ENCODE peak calls at places on chromosomes 7 and 10, in five cellular contexts. K is lower lobe of right lung, B is glutamatergic neuron, Q is fibroblast of lung, X is COR-L47. L is an unnamed sample.

GRCh38 chr10:61136151-61136550 is 192.2 kb upstream of the RHOBTB1 start:
- DNase-seq in X (no peak), Q (no peak), B (no peak), K (no peak), L (no peak)

GRCh38 chr10:4498763-4499251 is 327.2 kb upstream of the AKR1E2 start:
- DNase-seq in Q (peak; percentile 97), X (peak; percentile 1), K (no peak), B (no peak), L (peak; percentile 95)

GRCh38 chr10:46035923-46036849 is 5.8 kb upstream of the NCOA4 start:
- DNase-seq in X (no peak), B (no peak), Q (no peak), K (no peak), L (no peak)

GRCh38 chr7:20797174-20798080 is 10.7 kb upstream of the SP8 start:
- DNase-seq in Q (no peak), X (peak; percentile 54), B (peak; percentile 58), K (no peak), L (no peak)

GRCh38 chr10:131312261-131312801 is 810 bp upstream of the TCERG1L start:
- DNase-seq in X (no peak), Q (no peak), K (no peak), B (peak; percentile 81), L (no peak)

GRCh38 chr10:103693070-103693811 is 162.1 kb downstream of the SH3PXD2A start:
- DNase-seq in B (peak; percentile 60), Q (no peak), X (peak; percentile 10), K (no peak), L (no peak)

GRCh38 chr7:135441791-135442190 is 68.1 kb downstream of the CNOT4 start:
- DNase-seq in Q (peak; percentile 26), K (no peak), B (no peak), X (no peak), L (peak; percentile 53)

GRCh38 chr7:48611993-48612392 is 312.4 kb upstream of the CDC14C start:
- DNase-seq in K (no peak), Q (no peak), B (no peak), X (no peak), L (peak; percentile 22)

GRCh38 chr7:98921608-98922372 is 43.5 kb downstream of the TRRAP start:
- DNase-seq in B (no peak), Q (no peak), K (no peak), X (no peak), L (no peak)

GRCh38 chr10:67606572-67606971 is 89.4 kb downstream of the CTNNA3 start:
- DNase-seq in Q (peak; percentile 66), K (no peak), X (no peak), B (no peak), L (peak; percentile 88)

GRCh38 chr7:108660465-108660864 is 90.8 kb downstream of the DNAJB9 start:
- DNase-seq in Q (peak; percentile 57), X (peak; percentile 1), K (no peak), B (no peak), L (peak; percentile 10)

GRCh38 chr10:125231116-125231812 is 70.9 kb upstream of the CTBP2 start:
- DNase-seq in Q (peak; percentile 94), K (no peak), B (no peak), X (no peak), L (peak; percentile 93)

GRCh38 chr7:32204361-32205018 is 134.3 kb upstream of the PDE1C start:
- DNase-seq in Q (peak; percentile 73), X (peak; percentile 70), K (no peak), B (peak; percentile 75), L (peak; percentile 84)

GRCh38 chr7:135756191-135756590 is 7.6 kb upstream of the FAM180A start:
- DNase-seq in K (no peak), B (no peak), X (no peak), Q (no peak), L (no peak)

GRCh38 chr10:86969421-86970041 is 1.2 kb downstream of the ADIRF start:
- DNase-seq in Q (peak; percentile 57), X (no peak), K (no peak), B (no peak), L (peak; percentile 29)

GRCh38 chr7:30968747-30969603 is 5.2 kb downstream of the GHRHR start:
- DNase-seq in B (no peak), X (no peak), Q (no peak), K (no peak), L (no peak)

GRCh38 chr10:125721035-125721434 is 1.5 kb downstream of the EDRF1 start:
- DNase-seq in Q (no peak), K (no peak), B (no peak), X (no peak), L (no peak)

GRCh38 chr10:43963379-43963778 is 314.7 kb upstream of the ZNF32 start:
- DNase-seq in X (no peak), B (no peak), Q (no peak), K (no peak), L (no peak)

GRCh38 chr10:91043173-91043910 is 122.5 kb upstream of the ANKRD1 start:
- DNase-seq in Q (peak; percentile 45), K (no peak), B (no peak), X (no peak), L (peak; percentile 42)

L was measured in astrocyte of the spinal cord.